ENCODE peak calls at places on chromosomes 5 and 9, in six cellular contexts. A is WERI-Rb-1, E is H1, Y is heart right ventricle, V is SK-N-SH, T is ovary. K is an unnamed sample.

GRCh38 chr5:177023247-177023703 is 779 bp downstream of the ZNF346 start:
- DNase-seq in Y (no peak), T (no peak), E (no peak), A (no peak), V (peak), K (no peak)

GRCh38 chr9:6006968-6007769 is 8.3 kb downstream of the RANBP6 start:
- DNase-seq in V (peak), T (peak), E (peak), Y (peak), A (peak), K (no peak)

GRCh38 chr9:92324889-92325268 is 271 bp downstream of the NOL8 start:
- DNase-seq in V (no peak), E (no peak), T (peak), Y (no peak), A (no peak), K (no peak)

GRCh38 chr5:42495908-42496307 is 72.7 kb downstream of the GHR start:
- DNase-seq in V (no peak), Y (no peak), T (no peak), A (no peak), E (no peak), K (no peak)

GRCh38 chr5:149834246-149834855 is 104.2 kb downstream of the PPARGC1B start:
- DNase-seq in Y (no peak), A (peak), E (peak), T (no peak), V (peak), K (no peak)

GRCh38 chr9:114314881-114315722 is 7.8 kb upstream of the ORM1 start:
- DNase-seq in Y (no peak), E (peak), V (no peak), A (peak), T (peak), K (peak)

GRCh38 chr5:136062563-136063274 is 33.9 kb downstream of the TGFBI start:
- DNase-seq in V (no peak), E (no peak), Y (no peak), T (no peak), A (peak), K (no peak)

GRCh38 chr9:76895186-76895585 is 10.7 kb downstream of the PRUNE2 start:
- DNase-seq in A (no peak), T (no peak), E (no peak), Y (no peak), V (no peak), K (no peak)

GRCh38 chr5:167263185-167263584 is 1028.3 kb upstream of the WWC1 start:
- DNase-seq in Y (no peak), V (no peak), T (no peak), E (no peak), A (no peak), K (no peak)

GRCh38 chr5:172110921-172111873 is 76.8 kb downstream of the STK10 start:
- DNase-seq in Y (no peak), E (no peak), T (no peak), A (no peak), V (peak), K (no peak)

GRCh38 chr5:14810941-14811573 is 60.5 kb downstream of the ANKH start:
- DNase-seq in T (no peak), V (no peak), E (no peak), Y (no peak), A (no peak), K (peak)

GRCh38 chr5:158154226-158155005 is 295.5 kb upstream of the CLINT1 start:
- DNase-seq in V (no peak), A (no peak), Y (no peak), T (no peak), E (no peak), K (no peak)

GRCh38 chr5:120062515-120062917 is 401.6 kb upstream of the PRR16 start:
- DNase-seq in Y (no peak), T (no peak), E (no peak), A (no peak), V (no peak), K (no peak)

GRCh38 chr5:59390989-59391388 is 502.5 kb downstream of the PDE4D start:
- DNase-seq in T (no peak), A (no peak), E (no peak), V (no peak), Y (no peak), K (no peak)

GRCh38 chr5:33300209-33300742 is 140.5 kb upstream of the TARS1 start:
- DNase-seq in E (no peak), V (no peak), T (no peak), A (no peak), Y (no peak), K (no peak)

GRCh38 chr5:80122599-80122998 is 87.5 kb downstream of the THBS4 start:
- DNase-seq in E (no peak), Y (no peak), T (no peak), A (no peak), V (no peak), K (no peak)

GRCh38 chr9:84669293-84670105 is at the start of gene NTRK2:
- DNase-seq in A (no peak), T (peak), V (peak), E (peak), Y (peak), K (peak)

GRCh38 chr5:104326966-104327365 is 764.4 kb upstream of the NUDT12 start:
- DNase-seq in V (no peak), Y (no peak), E (no peak), T (no peak), A (no peak), K (no peak)

GRCh38 chr9:69961834-69962233 is 81.8 kb upstream of the MAMDC2 start:
- DNase-seq in A (no peak), Y (no peak), V (peak), E (no peak), T (no peak), K (no peak)

GRCh38 chr9:107131108-107131799 is 151.8 kb upstream of the RAD23B start:
- DNase-seq in Y (no peak), V (no peak), E (no peak), A (peak), T (no peak), K (no peak)

GRCh38 chr5:51732304-51732703 is 349.1 kb downstream of the ISL1 start:
- DNase-seq in T (no peak), A (no peak), E (no peak), Y (no peak), V (no peak), K (no peak)

GRCh38 chr5:75049581-75050274 is 2.6 kb downstream of the GCNT4 start:
- DNase-seq in Y (no peak), V (peak), A (peak), T (no peak), E (peak), K (no peak)

GRCh38 chr5:115274584-115274983 is 11.9 kb upstream of the PGGT1B start:
- DNase-seq in V (no peak), Y (no peak), T (no peak), A (no peak), E (no peak), K (no peak)

GRCh38 chr5:144281784-144282183 is 111.1 kb downstream of the KCTD16 start:
- DNase-seq in T (no peak), A (no peak), E (no peak), V (no peak), Y (no peak), K (no peak)

GRCh38 chr9:131111186-131111853 is 14.1 kb upstream of the NUP214 start:
- DNase-seq in T (no peak), E (no peak), V (no peak), A (no peak), Y (no peak), K (no peak)

GRCh38 chr5:119330367-119331183 is 25.2 kb upstream of the TNFAIP8 start:
- DNase-seq in T (no peak), E (no peak), Y (no peak), V (no peak), A (no peak), K (no peak)

GRCh38 chr5:31733365-31733764 is 94.4 kb downstream of the PDZD2 start:
- DNase-seq in E (no peak), T (no peak), Y (no peak), V (no peak), A (no peak), K (peak)

GRCh38 chr5:150214289-150214688 is 24.4 kb downstream of the SLC6A7 start:
- DNase-seq in E (no peak), T (no peak), A (no peak), V (no peak), Y (peak), K (no peak)

GRCh38 chr9:94937214-94937903 is 210.9 kb downstream of the AOPEP start:
- DNase-seq in T (no peak), V (no peak), A (no peak), Y (no peak), E (no peak), K (no peak)

GRCh38 chr9:124376329-124376728 is 38.9 kb downstream of the PSMB7 start:
- DNase-seq in Y (no peak), V (no peak), A (no peak), E (no peak), T (no peak), K (no peak)

GRCh38 chr9:111868475-111868874 is 28.1 kb upstream of the UGCG start:
- DNase-seq in E (peak), Y (no peak), T (no peak), V (no peak), A (no peak), K (no peak)

GRCh38 chr5:97636766-97637165 is 453.7 kb upstream of the RIOK2 start:
- DNase-seq in E (no peak), A (no peak), Y (no peak), T (no peak), V (no peak), K (no peak)

GRCh38 chr5:134530375-134531077 is 5.1 kb downstream of the JADE2 start:
- DNase-seq in E (no peak), V (no peak), T (peak), Y (peak), A (no peak), K (no peak)

GRCh38 chr9:16321461-16322119 is 548.9 kb downstream of the BNC2 start:
- DNase-seq in A (no peak), E (no peak), Y (no peak), T (no peak), V (peak), K (no peak)

GRCh38 chr5:43121565-43122484 is 1.1 kb downstream of the ZNF131 start:
- DNase-seq in T (no peak), A (no peak), E (peak), Y (no peak), V (peak), K (no peak)

GRCh38 chr5:78586251-78586650 is 62.3 kb downstream of the LHFPL2 start:
- DNase-seq in A (no peak), E (no peak), T (no peak), V (no peak), Y (no peak), K (no peak)

GRCh38 chr5:169746147-169746694 is 109.1 kb downstream of the DOCK2 start:
- DNase-seq in T (no peak), E (no peak), Y (no peak), V (no peak), A (no peak), K (no peak)

DNA sequence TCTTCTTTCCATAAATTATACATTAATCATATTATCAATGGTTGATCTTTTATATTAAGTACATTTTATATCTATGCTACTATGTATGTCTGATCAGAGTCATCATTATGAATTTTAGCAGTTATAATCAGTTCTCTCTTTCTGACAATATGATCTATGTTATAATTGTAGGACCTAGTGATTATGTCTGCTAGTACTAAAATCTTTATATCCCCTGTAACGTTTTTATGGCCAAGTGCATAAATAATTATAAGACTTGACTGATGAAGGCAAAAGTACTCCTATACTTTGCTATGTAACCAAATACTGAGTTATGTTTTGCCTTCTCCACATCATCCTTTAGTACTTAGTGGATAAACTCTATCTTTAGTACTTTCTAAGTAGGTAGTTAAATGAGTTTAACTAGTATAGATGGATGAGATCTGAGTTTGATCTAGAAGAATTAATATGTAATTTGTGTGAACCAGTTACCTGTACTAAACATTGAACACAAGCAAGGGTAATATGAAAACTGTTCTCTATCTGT is 75.4 kb downstream of the SLF1 start:
- DNase-seq in A (no peak), E (no peak), V (no peak), T (no peak), Y (no peak), K (no peak)
- H3K27ac ChIP-seq in A (no peak), E (no peak), V (no peak), T (no peak), Y (no peak), K (no peak)

GRCh38 chr5:56168066-56168478 is 65.1 kb downstream of the ANKRD55 start:
- DNase-seq in T (no peak), V (no peak), E (no peak), Y (no peak), A (no peak), K (no peak)

GRCh38 chr5:56167522-56167921 is 65.6 kb downstream of the ANKRD55 start:
- DNase-seq in Y (no peak), A (no peak), T (no peak), V (no peak), E (no peak), K (no peak)

GRCh38 chr5:56169949-56170348 is 63.2 kb downstream of the ANKRD55 start:
- DNase-seq in A (no peak), V (no peak), E (no peak), Y (no peak), T (no peak), K (no peak)

GRCh38 chr5:56170557-56170956 is 62.6 kb downstream of the ANKRD55 start:
- DNase-seq in E (no peak), V (no peak), Y (no peak), A (no peak), T (no peak), K (no peak)

DNA sequence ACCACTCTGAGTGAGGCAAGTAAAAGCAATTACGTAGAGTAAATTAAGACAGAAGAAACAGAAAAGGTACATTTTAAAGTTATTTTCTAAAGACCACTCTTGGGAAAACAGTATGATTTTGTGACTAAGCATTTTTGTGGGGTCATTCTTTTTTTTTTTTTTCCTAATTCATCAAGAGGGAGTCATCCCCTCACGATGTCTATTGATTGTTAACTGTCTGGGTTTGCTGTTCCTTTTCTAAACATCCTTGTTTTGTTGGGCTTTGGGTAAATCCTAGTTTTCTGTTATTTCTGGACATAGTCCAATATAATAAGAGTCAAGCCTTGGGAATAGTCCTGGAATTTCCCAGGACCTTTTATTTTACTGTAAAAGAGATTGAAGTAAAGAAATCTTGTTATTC is 63.8 kb downstream of the ANKRD55 start:
- DNase-seq in V (no peak), T (no peak), A (no peak), E (no peak), Y (no peak), K (no peak)
- H3K27ac ChIP-seq in V (no peak), T (no peak), A (no peak), E (no peak), Y (no peak), K (no peak)

GRCh38 chr5:89703799-89704198 is 705.8 kb downstream of the CETN3 start:
- DNase-seq in A (no peak), T (no peak), E (no peak), Y (no peak), V (no peak), K (no peak)
- H3K27ac ChIP-seq in A (no peak), T (no peak), E (peak), Y (no peak), V (no peak), K (no peak)

DNA sequence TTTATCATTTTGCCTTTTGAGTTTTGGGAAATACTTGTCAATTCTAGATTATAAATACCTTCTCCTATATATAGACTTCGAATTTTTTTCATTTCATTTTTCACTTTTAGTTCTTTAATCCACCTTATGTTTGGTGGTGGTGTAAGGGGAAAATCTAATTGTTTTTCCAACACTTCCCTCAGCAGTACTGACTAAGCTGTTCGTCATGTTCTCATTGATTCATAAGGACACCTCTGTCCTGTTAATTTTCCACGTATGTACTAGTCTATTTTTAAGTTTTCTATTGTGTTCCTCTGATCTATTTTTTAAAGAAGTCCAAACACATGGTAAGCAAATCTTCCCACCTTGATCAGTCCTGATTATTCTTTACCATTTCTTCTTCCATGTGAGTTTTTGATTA is 254.2 kb downstream of the SYK start:
- DNase-seq in A (no peak), E (no peak), V (no peak), Y (no peak), T (no peak), K (no peak)
- H3K27ac ChIP-seq in A (no peak), E (no peak), V (no peak), Y (no peak), T (no peak), K (no peak)

DNA sequence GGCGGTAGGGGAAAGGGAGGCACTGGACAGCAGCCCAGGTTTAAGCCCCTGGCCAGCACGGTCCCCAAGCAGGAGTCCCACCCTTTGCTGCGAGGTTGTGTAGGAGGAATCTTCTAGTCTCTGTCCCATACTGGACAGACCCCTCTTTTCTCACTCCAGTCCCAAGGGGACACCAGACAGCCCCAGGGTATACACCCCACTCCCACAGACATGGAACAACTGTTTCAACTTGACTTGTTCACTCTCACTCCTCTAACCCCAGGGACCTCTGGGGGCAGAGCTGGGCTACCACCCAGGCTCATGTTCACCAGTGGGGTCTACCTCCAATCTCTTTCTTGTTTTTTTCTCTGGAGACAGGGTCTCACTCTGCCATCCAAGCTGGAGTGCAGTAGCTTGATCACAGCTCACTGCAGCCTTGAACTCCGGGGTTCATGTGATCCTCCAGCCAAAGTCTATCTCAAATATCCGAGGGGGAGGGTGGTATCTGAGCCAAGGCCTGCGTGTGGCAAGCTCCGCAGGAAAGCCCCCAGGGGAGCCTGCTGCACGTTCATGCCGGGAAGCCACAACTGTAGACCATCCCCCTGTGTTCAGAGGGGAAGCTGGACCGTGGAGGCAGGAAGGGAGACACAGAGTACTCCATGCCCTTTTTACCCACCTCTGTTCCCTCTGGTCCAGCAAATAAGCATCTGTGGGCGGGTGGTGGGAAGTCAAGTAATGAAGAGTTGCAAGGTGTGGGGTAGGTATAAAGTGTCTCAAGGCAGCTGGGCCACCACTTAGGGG is 1.8 kb downstream of the PTGES2 start:
- DNase-seq in V (no peak), Y (peak), E (no peak), T (peak), A (no peak), K (no peak)
- H3K27ac ChIP-seq in V (no peak), Y (no peak), E (no peak), T (no peak), A (no peak), K (peak)

GRCh38 chr9:137236238-137236935 is 4.7 kb upstream of the TUBB4B start:
- DNase-seq in A (peak), E (peak), T (peak), V (peak), Y (peak), K (peak)
- H3K27ac ChIP-seq in A (peak), E (no peak), T (no peak), V (no peak), Y (peak), K (peak)